ENCODE peak calls at places on chromosomes 7 and 10, in eight cellular contexts. One of them, this sample, is unnamed.

GRCh38 chr10:7561216-7561893 is 105.4 kb downstream of the ITIH5 start:
- DNase-seq in Calu3: no peak
- DNase-seq in dorsolateral prefrontal cortex: peak
- DNase-seq in body of pancreas: peak
- DNase-seq in activated CD8-positive, alpha-beta T cell treated with anti-CD3 and anti-CD28 coated beads for 36 hours: no peak
- DNase-seq in astrocyte of the spinal cord: peak
- DNase-seq in endothelial cell: no peak
- DNase-seq in fibroblast of lung: peak
- DNase-seq in this sample: no peak

GRCh38 chr10:78066728-78067430 is 33.2 kb downstream of the RPS24 start:
- DNase-seq in Calu3: no peak
- DNase-seq in dorsolateral prefrontal cortex: no peak
- DNase-seq in body of pancreas: no peak
- DNase-seq in activated CD8-positive, alpha-beta T cell treated with anti-CD3 and anti-CD28 coated beads for 36 hours: no peak
- DNase-seq in astrocyte of the spinal cord: no peak
- DNase-seq in endothelial cell: no peak
- DNase-seq in fibroblast of lung: no peak
- DNase-seq in this sample: no peak

GRCh38 chr7:100745184-100745583 is 11.8 kb downstream of the ZAN start:
- DNase-seq in Calu3: no peak
- DNase-seq in dorsolateral prefrontal cortex: peak
- DNase-seq in body of pancreas: no peak
- DNase-seq in activated CD8-positive, alpha-beta T cell treated with anti-CD3 and anti-CD28 coated beads for 36 hours: peak
- DNase-seq in astrocyte of the spinal cord: peak
- DNase-seq in endothelial cell: no peak
- DNase-seq in fibroblast of lung: peak
- DNase-seq in this sample: no peak

GRCh38 chr7:117155694-117156093 is 167.2 kb downstream of the WNT2 start:
- DNase-seq in Calu3: no peak
- DNase-seq in dorsolateral prefrontal cortex: no peak
- DNase-seq in body of pancreas: no peak
- DNase-seq in activated CD8-positive, alpha-beta T cell treated with anti-CD3 and anti-CD28 coated beads for 36 hours: no peak
- DNase-seq in astrocyte of the spinal cord: no peak
- DNase-seq in endothelial cell: no peak
- DNase-seq in fibroblast of lung: no peak
- DNase-seq in this sample: no peak

GRCh38 chr10:70445718-70446485 is 4.4 kb upstream of the NODAL start:
- DNase-seq in Calu3: no peak
- DNase-seq in dorsolateral prefrontal cortex: no peak
- DNase-seq in body of pancreas: no peak
- DNase-seq in activated CD8-positive, alpha-beta T cell treated with anti-CD3 and anti-CD28 coated beads for 36 hours: no peak
- DNase-seq in astrocyte of the spinal cord: peak
- DNase-seq in endothelial cell: no peak
- DNase-seq in fibroblast of lung: peak
- DNase-seq in this sample: no peak

GRCh38 chr7:114988755-114989154 is 66.9 kb downstream of the MDFIC start:
- DNase-seq in Calu3: peak
- DNase-seq in dorsolateral prefrontal cortex: no peak
- DNase-seq in body of pancreas: peak
- DNase-seq in activated CD8-positive, alpha-beta T cell treated with anti-CD3 and anti-CD28 coated beads for 36 hours: no peak
- DNase-seq in astrocyte of the spinal cord: peak
- DNase-seq in endothelial cell: no peak
- DNase-seq in fibroblast of lung: peak
- DNase-seq in this sample: no peak

GRCh38 chr7:73612598-73613269 is 11.6 kb downstream of the MLXIPL start:
- DNase-seq in Calu3: peak
- DNase-seq in dorsolateral prefrontal cortex: no peak
- DNase-seq in body of pancreas: peak
- DNase-seq in activated CD8-positive, alpha-beta T cell treated with anti-CD3 and anti-CD28 coated beads for 36 hours: peak
- DNase-seq in astrocyte of the spinal cord: peak
- DNase-seq in endothelial cell: peak
- DNase-seq in fibroblast of lung: peak
- DNase-seq in this sample: no peak

GRCh38 chr7:39137480-39137879 is 159.8 kb downstream of the POU6F2 start:
- DNase-seq in Calu3: no peak
- DNase-seq in dorsolateral prefrontal cortex: no peak
- DNase-seq in body of pancreas: no peak
- DNase-seq in activated CD8-positive, alpha-beta T cell treated with anti-CD3 and anti-CD28 coated beads for 36 hours: no peak
- DNase-seq in astrocyte of the spinal cord: no peak
- DNase-seq in endothelial cell: no peak
- DNase-seq in fibroblast of lung: no peak
- DNase-seq in this sample: no peak

GRCh38 chr7:130901209-130901783 is 167.3 kb upstream of the KLF14 start:
- DNase-seq in Calu3: peak
- DNase-seq in dorsolateral prefrontal cortex: no peak
- DNase-seq in body of pancreas: peak
- DNase-seq in activated CD8-positive, alpha-beta T cell treated with anti-CD3 and anti-CD28 coated beads for 36 hours: no peak
- DNase-seq in astrocyte of the spinal cord: peak
- DNase-seq in endothelial cell: no peak
- DNase-seq in fibroblast of lung: peak
- DNase-seq in this sample: no peak

GRCh38 chr7:70698219-70698832 is 433.6 kb upstream of the GALNT17 start:
- DNase-seq in Calu3: no peak
- DNase-seq in dorsolateral prefrontal cortex: no peak
- DNase-seq in body of pancreas: peak
- DNase-seq in activated CD8-positive, alpha-beta T cell treated with anti-CD3 and anti-CD28 coated beads for 36 hours: peak
- DNase-seq in astrocyte of the spinal cord: peak
- DNase-seq in endothelial cell: peak
- DNase-seq in fibroblast of lung: peak
- DNase-seq in this sample: no peak

GRCh38 chr10:114684085-114684821 is 26.2 kb upstream of the ABLIM1 start:
- DNase-seq in Calu3: peak
- DNase-seq in dorsolateral prefrontal cortex: peak
- DNase-seq in body of pancreas: peak
- DNase-seq in activated CD8-positive, alpha-beta T cell treated with anti-CD3 and anti-CD28 coated beads for 36 hours: no peak
- DNase-seq in astrocyte of the spinal cord: peak
- DNase-seq in endothelial cell: no peak
- DNase-seq in fibroblast of lung: peak
- DNase-seq in this sample: no peak

GRCh38 chr10:94125856-94126255 is 132.1 kb downstream of the PLCE1 start:
- DNase-seq in Calu3: no peak
- DNase-seq in dorsolateral prefrontal cortex: no peak
- DNase-seq in body of pancreas: no peak
- DNase-seq in activated CD8-positive, alpha-beta T cell treated with anti-CD3 and anti-CD28 coated beads for 36 hours: no peak
- DNase-seq in astrocyte of the spinal cord: peak
- DNase-seq in endothelial cell: no peak
- DNase-seq in fibroblast of lung: peak
- DNase-seq in this sample: no peak

GRCh38 chr7:157734926-157735640 is 398.3 kb downstream of the DNAJB6 start:
- DNase-seq in Calu3: no peak
- DNase-seq in dorsolateral prefrontal cortex: no peak
- DNase-seq in body of pancreas: no peak
- DNase-seq in activated CD8-positive, alpha-beta T cell treated with anti-CD3 and anti-CD28 coated beads for 36 hours: no peak
- DNase-seq in astrocyte of the spinal cord: no peak
- DNase-seq in endothelial cell: no peak
- DNase-seq in fibroblast of lung: no peak
- DNase-seq in this sample: no peak

GRCh38 chr10:69467928-69468770 is 16.9 kb downstream of the TSPAN15 start:
- DNase-seq in Calu3: no peak
- DNase-seq in dorsolateral prefrontal cortex: no peak
- DNase-seq in body of pancreas: no peak
- DNase-seq in activated CD8-positive, alpha-beta T cell treated with anti-CD3 and anti-CD28 coated beads for 36 hours: no peak
- DNase-seq in astrocyte of the spinal cord: no peak
- DNase-seq in endothelial cell: no peak
- DNase-seq in fibroblast of lung: no peak
- DNase-seq in this sample: no peak

DNA sequence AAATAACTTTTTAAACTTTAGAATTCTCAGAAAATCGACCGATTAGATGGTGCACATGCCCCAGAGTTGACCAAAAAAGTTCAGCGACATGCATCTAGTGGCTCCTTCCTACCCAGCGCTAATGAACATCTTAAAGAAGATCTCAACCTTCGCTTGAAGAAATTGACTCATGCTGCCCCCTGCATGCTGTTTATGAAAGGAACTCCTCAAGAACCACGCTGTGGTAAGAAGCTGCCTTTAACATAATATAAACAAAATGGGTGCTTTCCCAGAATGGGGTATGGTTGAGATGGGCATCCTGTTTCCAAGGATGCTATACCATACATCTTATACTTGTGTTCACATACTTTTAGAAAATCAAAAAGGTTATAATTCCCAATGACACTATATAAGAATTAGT is 24.6 kb downstream of the GLRX3 start:
- DNase-seq in Calu3: no peak
- DNase-seq in dorsolateral prefrontal cortex: no peak
- DNase-seq in body of pancreas: no peak
- DNase-seq in activated CD8-positive, alpha-beta T cell treated with anti-CD3 and anti-CD28 coated beads for 36 hours: peak
- DNase-seq in astrocyte of the spinal cord: peak
- DNase-seq in endothelial cell: no peak
- DNase-seq in fibroblast of lung: peak
- DNase-seq in this sample: no peak
- TF ChIP-seq CTCF in Calu3: no peak
- TF ChIP-seq CTCF in dorsolateral prefrontal cortex: no peak
- TF ChIP-seq CTCF in body of pancreas: no peak
- TF ChIP-seq CTCF in activated CD8-positive, alpha-beta T cell treated with anti-CD3 and anti-CD28 coated beads for 36 hours: no peak
- TF ChIP-seq CTCF in astrocyte of the spinal cord: peak
- TF ChIP-seq CTCF in endothelial cell: no peak
- TF ChIP-seq CTCF in fibroblast of lung: peak
- TF ChIP-seq CTCF in this sample: no peak

DNA sequence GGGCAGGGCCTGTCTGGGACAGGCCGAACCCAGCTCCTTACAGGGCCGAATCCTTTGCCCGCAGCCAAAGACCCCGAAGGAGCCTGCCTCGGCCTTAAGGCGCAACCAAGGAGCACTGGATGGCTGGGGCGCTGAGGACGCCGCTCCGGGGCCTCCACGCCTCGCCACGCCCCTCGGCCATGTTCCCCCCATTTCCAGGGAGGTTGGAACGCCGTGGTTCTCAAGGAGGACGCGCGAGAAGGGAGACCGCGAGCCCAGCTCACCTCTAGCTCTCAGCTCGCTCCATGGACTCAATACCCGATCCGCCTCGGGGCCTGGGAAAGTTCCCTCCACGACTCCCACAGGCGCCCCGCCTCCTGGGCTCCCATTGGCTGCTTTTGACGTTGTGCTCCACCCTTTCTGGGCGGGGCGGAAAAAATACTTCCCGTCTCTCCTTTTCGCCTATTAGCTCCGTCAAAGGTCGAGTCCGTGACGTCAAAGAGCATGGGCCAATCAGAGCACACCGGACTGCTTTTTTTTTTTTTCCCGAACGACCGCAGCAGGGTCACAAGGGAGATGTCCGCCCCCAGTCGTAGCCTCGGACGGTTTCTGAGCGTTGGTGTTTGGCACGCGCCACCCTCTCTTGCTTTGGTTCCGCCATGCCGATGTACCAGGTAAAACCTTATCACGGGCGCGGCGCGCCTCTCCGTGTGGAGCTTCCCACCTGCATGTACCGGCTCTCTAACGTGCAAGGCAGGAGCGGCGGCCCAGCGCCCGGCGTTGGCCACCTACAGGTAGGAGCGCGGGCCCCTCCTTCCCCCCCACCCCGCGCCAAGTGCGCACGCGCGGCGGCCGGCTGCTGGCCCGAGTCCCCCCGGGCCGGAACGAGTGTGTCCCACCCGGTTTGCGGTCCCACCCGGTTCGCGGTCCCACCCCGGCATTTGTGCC is 305.7 kb downstream of the TYW1 start:
- DNase-seq in Calu3: peak
- DNase-seq in dorsolateral prefrontal cortex: peak
- DNase-seq in body of pancreas: peak
- DNase-seq in activated CD8-positive, alpha-beta T cell treated with anti-CD3 and anti-CD28 coated beads for 36 hours: peak
- DNase-seq in astrocyte of the spinal cord: peak
- DNase-seq in endothelial cell: peak
- DNase-seq in fibroblast of lung: peak
- DNase-seq in this sample: peak
- TF ChIP-seq CTCF in Calu3: peak
- TF ChIP-seq CTCF in dorsolateral prefrontal cortex: peak
- TF ChIP-seq CTCF in body of pancreas: peak
- TF ChIP-seq CTCF in activated CD8-positive, alpha-beta T cell treated with anti-CD3 and anti-CD28 coated beads for 36 hours: no peak
- TF ChIP-seq CTCF in astrocyte of the spinal cord: peak
- TF ChIP-seq CTCF in endothelial cell: no peak
- TF ChIP-seq CTCF in fibroblast of lung: peak
- TF ChIP-seq CTCF in this sample: no peak

GRCh38 chr10:110221721-110222261 is 14.4 kb downstream of the MXI1 start:
- DNase-seq in Calu3: peak
- DNase-seq in dorsolateral prefrontal cortex: peak
- DNase-seq in body of pancreas: peak
- DNase-seq in activated CD8-positive, alpha-beta T cell treated with anti-CD3 and anti-CD28 coated beads for 36 hours: peak
- DNase-seq in astrocyte of the spinal cord: peak
- DNase-seq in endothelial cell: peak
- DNase-seq in fibroblast of lung: peak
- DNase-seq in this sample: peak
- TF ChIP-seq CTCF in Calu3: no peak
- TF ChIP-seq CTCF in dorsolateral prefrontal cortex: peak
- TF ChIP-seq CTCF in body of pancreas: no peak
- TF ChIP-seq CTCF in activated CD8-positive, alpha-beta T cell treated with anti-CD3 and anti-CD28 coated beads for 36 hours: no peak
- TF ChIP-seq CTCF in astrocyte of the spinal cord: peak
- TF ChIP-seq CTCF in endothelial cell: no peak
- TF ChIP-seq CTCF in fibroblast of lung: peak
- TF ChIP-seq CTCF in this sample: no peak

DNA sequence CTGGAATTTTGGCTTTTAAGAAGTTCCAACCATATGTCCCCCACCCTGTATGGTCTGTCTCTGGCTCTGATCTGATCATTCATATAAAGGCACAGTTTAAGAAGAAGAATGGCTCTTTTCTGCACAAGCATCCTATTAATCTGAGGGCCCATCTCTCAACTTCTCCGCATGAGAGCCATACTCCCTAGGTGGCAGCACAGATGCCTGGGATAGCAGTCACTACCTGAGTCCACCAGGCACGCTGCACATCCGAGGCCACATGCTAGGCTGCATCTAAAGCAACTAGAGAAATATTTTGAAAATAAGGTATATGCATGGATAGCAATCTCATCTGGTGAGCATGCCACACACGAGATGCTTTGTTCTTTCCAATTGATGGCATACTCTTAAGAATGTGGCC is 565.5 kb downstream of the PARD3 start:
- DNase-seq in Calu3: no peak
- DNase-seq in dorsolateral prefrontal cortex: no peak
- DNase-seq in body of pancreas: no peak
- DNase-seq in activated CD8-positive, alpha-beta T cell treated with anti-CD3 and anti-CD28 coated beads for 36 hours: no peak
- DNase-seq in astrocyte of the spinal cord: no peak
- DNase-seq in endothelial cell: no peak
- DNase-seq in fibroblast of lung: no peak
- DNase-seq in this sample: no peak
- TF ChIP-seq CTCF in Calu3: no peak
- TF ChIP-seq CTCF in dorsolateral prefrontal cortex: no peak
- TF ChIP-seq CTCF in body of pancreas: no peak
- TF ChIP-seq CTCF in activated CD8-positive, alpha-beta T cell treated with anti-CD3 and anti-CD28 coated beads for 36 hours: no peak
- TF ChIP-seq CTCF in astrocyte of the spinal cord: no peak
- TF ChIP-seq CTCF in endothelial cell: no peak
- TF ChIP-seq CTCF in fibroblast of lung: no peak
- TF ChIP-seq CTCF in this sample: no peak